ENCODE peak calls at places on chromosomes 6 and 20, in four cellular contexts. F is GM23248, L is HS-27A, E is RPMI8226. Z is an unnamed sample.

GRCh38 chr20:50930139-50931047 is 844 bp downstream of the ADNP start:
- DNase-seq in F (peak; percentile 64), L (no peak), E (peak; percentile 29), Z (peak; percentile 60)

GRCh38 chr6:10419749-10420545 is 5.1 kb upstream of the TFAP2A start:
- DNase-seq in F (peak; percentile 60), L (no peak), E (no peak), Z (no peak)

GRCh38 chr6:17035257-17035757 is 66.5 kb upstream of the STMND1 start:
- DNase-seq in F (no peak), L (no peak), E (no peak), Z (no peak)

GRCh38 chr6:7138921-7139358 is 31.2 kb downstream of the RREB1 start:
- DNase-seq in F (no peak), L (no peak), E (peak; percentile 69), Z (no peak)

GRCh38 chr6:156190270-156190669 is 586.9 kb upstream of the ARID1B start:
- DNase-seq in F (no peak), L (no peak), E (no peak), Z (no peak)

GRCh38 chr6:43078651-43079050 is 2.5 kb downstream of the PTK7 start:
- DNase-seq in F (peak; percentile 50), L (no peak), E (no peak), Z (no peak)

GRCh38 chr6:37324131-37325033 is 29.4 kb upstream of the RNF8 start:
- DNase-seq in F (peak; percentile 86), L (peak; percentile 62), E (no peak), Z (no peak)

GRCh38 chr20:6213311-6213710 is 90.5 kb upstream of the FERMT1 start:
- DNase-seq in F (no peak), L (no peak), E (no peak), Z (no peak)

GRCh38 chr6:121614115-121614514 is 178.7 kb downstream of the GJA1 start:
- DNase-seq in F (no peak), L (no peak), E (no peak), Z (no peak)

GRCh38 chr6:46504242-46504641 is 13.0 kb upstream of the RCAN2 start:
- DNase-seq in F (no peak), L (no peak), E (no peak), Z (no peak)

GRCh38 chr20:54267510-54268003 is 59.7 kb downstream of the PFDN4 start:
- DNase-seq in F (peak; percentile 30), L (peak; percentile 26), E (no peak), Z (no peak)

GRCh38 chr6:129929433-129929832 is 68.3 kb upstream of the TMEM244 start:
- DNase-seq in F (peak; percentile 93), L (no peak), E (no peak), Z (no peak)

GRCh38 chr6:227812-228338 is 64.4 kb upstream of the DUSP22 start:
- DNase-seq in F (no peak), L (no peak), E (no peak), Z (no peak)

GRCh38 chr6:11770546-11771466 is 7.8 kb downstream of the ADTRP start:
- DNase-seq in F (peak; percentile 99), L (peak; percentile 95), E (peak; percentile 88), Z (no peak)

GRCh38 chr20:22717466-22717865 is 133.1 kb upstream of the FOXA2 start:
- DNase-seq in F (no peak), L (no peak), E (no peak), Z (no peak)

GRCh38 chr6:29809249-29809648 is 18.4 kb upstream of the HLA-G start:
- DNase-seq in F (no peak), L (no peak), E (no peak), Z (no peak)

GRCh38 chr6:22101163-22101562 is 195.7 kb downstream of the PRL start:
- DNase-seq in F (no peak), L (no peak), E (no peak), Z (no peak)

GRCh38 chr6:161973064-161973463 is 699.2 kb upstream of the AGPAT4 start:
- DNase-seq in F (no peak), L (no peak), E (no peak), Z (no peak)

GRCh38 chr6:166514196-166514595 is 72.3 kb downstream of the RAMACL start:
- DNase-seq in F (no peak), L (no peak), E (no peak), Z (no peak)

GRCh38 chr6:159044899-159045727 is at the start of gene TAGAP:
- DNase-seq in F (peak; percentile 57), L (no peak), E (peak; percentile 89), Z (no peak)

GRCh38 chr6:45930419-45931059 is 85.1 kb downstream of the CLIC5 start:
- DNase-seq in F (peak; percentile 67), L (no peak), E (peak; percentile 51), Z (peak; percentile 78)

GRCh38 chr6:134421496-134421895 is 103.6 kb upstream of the SGK1 start:
- DNase-seq in F (peak; percentile 63), L (no peak), E (no peak), Z (no peak)

GRCh38 chr6:3386374-3386857 is 70.4 kb downstream of the SLC22A23 start:
- DNase-seq in F (no peak), L (no peak), E (no peak), Z (no peak)

GRCh38 chr6:41073968-41074691 is 1.4 kb downstream of the NFYA start:
- DNase-seq in F (peak; percentile 86), L (no peak), E (peak; percentile 11), Z (no peak)

GRCh38 chr6:11606287-11606686 is 68.7 kb downstream of the TMEM170B start:
- DNase-seq in F (no peak), L (no peak), E (no peak), Z (no peak)

GRCh38 chr20:48286571-48287551 is 501.6 kb upstream of the SULF2 start:
- DNase-seq in F (peak; percentile 21), L (no peak), E (no peak), Z (no peak)